ENCODE peak calls at places on chromosomes 12 and 14, in six cellular contexts. K is fibroblast of lung, A is fibroblast of the aortic adventitia, I is psoas muscle, H is BE2C, Z is hepatocyte. N is an unnamed sample.

GRCh38 chr14:101184104-101184455 is 280.6 kb upstream of the RTL1 start:
- DNase-seq in K (no peak), A (no peak), I (no peak), H (no peak), Z (no peak), N (no peak)

GRCh38 chr12:307406-307805 is 44.8 kb upstream of the SLC6A13 start:
- DNase-seq in K (no peak), A (no peak), I (no peak), H (no peak), Z (no peak), N (no peak)

GRCh38 chr12:68367903-68368302 is 35.7 kb upstream of the MDM1 start:
- DNase-seq in K (no peak), A (no peak), I (no peak), H (no peak), Z (no peak), N (no peak)

GRCh38 chr14:100581228-100582145 is 5.7 kb downstream of the BEGAIN start:
- DNase-seq in K (no peak), A (no peak), I (peak), H (peak), Z (no peak), N (no peak)

GRCh38 chr12:57759360-57759980 is 4.6 kb downstream of the MARCHF9 start:
- DNase-seq in K (peak), A (no peak), I (no peak), H (peak), Z (peak), N (peak)

GRCh38 chr12:82517027-82517426 is 158.7 kb downstream of the METTL25 start:
- DNase-seq in K (no peak), A (no peak), I (no peak), H (peak), Z (peak), N (peak)

GRCh38 chr12:117854339-117855012 is 114.3 kb downstream of the KSR2 start:
- DNase-seq in K (peak), A (peak), I (no peak), H (peak), Z (peak), N (peak)

GRCh38 chr12:50213439-50213838 is 46.3 kb upstream of the CERS5 start:
- DNase-seq in K (no peak), A (no peak), I (no peak), H (no peak), Z (no peak), N (no peak)

GRCh38 chr12:44224399-44224798 is 388.5 kb downstream of the TMEM117 start:
- DNase-seq in K (no peak), A (no peak), I (no peak), H (no peak), Z (no peak), N (no peak)

GRCh38 chr12:26610774-26611173 is 222.2 kb downstream of the ITPR2 start:
- DNase-seq in K (no peak), A (no peak), I (no peak), H (no peak), Z (no peak), N (no peak)

GRCh38 chr14:104563742-104564615 is 15.6 kb upstream of the C14orf180 start:
- DNase-seq in K (peak), A (peak), I (peak), H (peak), Z (peak), N (peak)

GRCh38 chr14:96567289-96567899 is 65.2 kb downstream of the PAPOLA start:
- DNase-seq in K (peak), A (peak), I (no peak), H (no peak), Z (peak), N (no peak)

GRCh38 chr12:102061556-102062418 is at the start of gene WASHC3:
- DNase-seq in K (peak), A (peak), I (peak), H (peak), Z (peak), N (peak)

GRCh38 chr14:96357216-96357615 is 5.9 kb downstream of the ATG2B start:
- DNase-seq in K (no peak), A (no peak), I (no peak), H (no peak), Z (no peak), N (no peak)

GRCh38 chr14:105466491-105467248 is 8.0 kb upstream of the CRIP2 start:
- DNase-seq in K (no peak), A (no peak), I (no peak), H (no peak), Z (no peak), N (no peak)

GRCh38 chr14:96071561-96071960 is 32.4 kb downstream of the C14orf132 start:
- DNase-seq in K (no peak), A (no peak), I (no peak), H (no peak), Z (no peak), N (no peak)

GRCh38 chr12:28360253-28360652 is 170.0 kb downstream of the CCDC91 start:
- DNase-seq in K (no peak), A (no peak), I (no peak), H (no peak), Z (no peak), N (no peak)

DNA sequence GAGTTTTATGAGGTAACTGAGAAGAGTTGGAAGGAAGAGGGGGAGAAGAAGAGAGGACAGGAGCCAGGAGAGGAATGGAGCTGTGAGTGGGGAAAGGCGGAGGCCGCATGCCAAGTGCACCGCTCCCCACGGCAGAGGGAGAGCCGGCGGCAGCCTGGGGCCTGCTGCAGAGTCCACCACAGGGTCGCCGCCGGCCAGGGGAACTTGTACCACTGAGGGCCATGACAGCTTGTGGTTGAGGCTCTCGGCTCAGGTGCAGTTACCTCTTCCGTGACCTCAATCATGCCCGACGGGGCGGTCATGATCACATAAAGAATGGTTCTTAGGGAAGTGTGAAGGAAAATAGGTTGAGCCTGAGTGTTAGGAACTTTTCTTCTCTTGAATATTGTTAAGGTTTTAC is 325.0 kb downstream of the SNAPC1 start:
- DNase-seq in K (no peak), A (no peak), I (no peak), H (no peak), Z (no peak), N (no peak)
- H3K4me3 ChIP-seq in K (no peak), A (no peak), I (no peak), H (no peak), Z (no peak), N (no peak)

GRCh38 chr12:84551373-84551772 is 361.2 kb downstream of the SLC6A15 start:
- DNase-seq in K (no peak), A (no peak), I (no peak), H (peak), Z (no peak), N (no peak)

GRCh38 chr12:84550518-84550917 is 362.1 kb downstream of the SLC6A15 start:
- DNase-seq in K (no peak), A (no peak), I (no peak), H (no peak), Z (no peak), N (no peak)

GRCh38 chr12:84554199-84554723 is 358.3 kb downstream of the SLC6A15 start:
- DNase-seq in K (no peak), A (no peak), I (no peak), H (no peak), Z (no peak), N (no peak)

GRCh38 chr12:84553331-84554117 is 359.1 kb downstream of the SLC6A15 start:
- DNase-seq in K (no peak), A (no peak), I (no peak), H (no peak), Z (no peak), N (no peak)
- TF ChIP-seq CTCF in K (no peak), A (no peak), I (no peak), H (no peak), Z (no peak), N (no peak)

GRCh38 chr12:18072723-18073122 is 17.3 kb downstream of the RERGL start:
- DNase-seq in K (no peak), A (no peak), I (no peak), H (no peak), Z (no peak), N (no peak)
- H3K4me3 ChIP-seq in K (no peak), A (no peak), I (no peak), H (no peak), Z (no peak), N (no peak)

DNA sequence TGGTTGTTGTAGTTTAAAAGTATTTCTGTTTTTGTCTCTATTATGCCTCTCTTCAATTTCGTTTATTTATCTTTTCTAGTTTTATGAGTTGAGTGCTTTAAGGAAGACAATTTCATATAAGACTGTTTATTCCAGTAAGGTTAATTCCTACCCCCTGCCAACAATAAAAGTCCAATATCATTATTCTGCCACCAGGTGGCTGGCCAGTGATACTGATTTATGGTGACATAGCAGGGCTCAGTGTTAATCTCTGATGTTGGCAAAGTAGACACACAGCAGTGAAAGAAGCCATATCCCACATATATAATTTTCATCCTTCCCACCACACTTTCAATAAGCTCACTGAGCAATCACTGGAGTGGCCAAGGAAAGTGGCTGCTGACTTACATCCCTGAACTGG is 69.0 kb upstream of the BMP4 start:
- DNase-seq in K (peak), A (peak), I (no peak), H (peak), Z (no peak), N (peak)
- TF ChIP-seq CTCF in K (peak), A (peak), I (no peak), H (peak), Z (peak), N (peak)

DNA sequence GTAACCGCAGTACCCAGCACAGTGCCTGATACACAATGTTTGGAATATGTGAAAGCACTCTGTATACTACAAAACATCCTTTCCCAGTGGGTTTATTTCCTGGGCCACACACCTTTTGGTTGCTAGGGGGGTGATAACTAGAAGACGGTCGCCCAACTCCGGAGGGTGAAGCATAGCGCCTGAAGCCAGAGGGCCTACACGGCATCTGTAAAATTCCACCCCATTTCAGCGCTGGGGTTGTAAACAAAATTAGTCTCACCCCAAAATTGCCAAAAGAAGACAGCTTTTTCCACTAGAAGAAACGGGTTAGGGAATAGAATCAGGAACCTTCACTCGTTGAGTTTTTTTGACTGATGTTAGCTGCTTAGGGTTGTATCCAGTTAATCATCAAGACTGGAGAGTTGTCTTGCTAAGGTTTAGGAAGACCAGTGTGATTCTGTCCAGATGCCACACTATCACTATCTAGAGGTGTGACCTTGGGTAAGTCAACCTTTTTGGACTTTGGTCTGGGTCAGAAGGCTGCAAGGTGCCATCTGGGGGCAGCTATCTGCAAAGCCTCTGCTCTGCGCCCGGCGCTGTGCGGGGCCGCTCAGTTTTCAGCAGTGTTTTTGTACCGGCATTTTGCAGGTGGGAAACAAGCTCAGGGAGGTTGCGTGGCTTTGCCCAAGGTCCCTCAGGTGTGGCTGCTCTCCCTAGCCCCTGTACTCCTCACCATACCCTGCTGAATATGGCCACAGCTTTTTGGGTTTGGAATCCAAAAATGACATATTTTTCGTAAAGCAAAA is 1.3 kb downstream of the ZNF839 start:
- DNase-seq in K (no peak), A (no peak), I (no peak), H (no peak), Z (no peak), N (no peak)
- H3K4me3 ChIP-seq in K (peak), A (peak), I (peak), H (peak), Z (peak), N (peak)

GRCh38 chr12:42584539-42585174 is 4.9 kb downstream of the PRICKLE1 start:
- DNase-seq in K (peak), A (peak), I (no peak), H (peak), Z (no peak), N (no peak)

GRCh38 chr12:42585846-42586226 is 3.7 kb downstream of the PRICKLE1 start:
- DNase-seq in K (peak), A (no peak), I (no peak), H (no peak), Z (no peak), N (no peak)

GRCh38 chr12:42587564-42588307 is 1.8 kb downstream of the PRICKLE1 start:
- DNase-seq in K (no peak), A (peak), I (no peak), H (peak), Z (peak), N (no peak)

GRCh38 chr12:42585175-42585845 is 4.2 kb downstream of the PRICKLE1 start:
- DNase-seq in K (peak), A (no peak), I (no peak), H (peak), Z (peak), N (no peak)

DNA sequence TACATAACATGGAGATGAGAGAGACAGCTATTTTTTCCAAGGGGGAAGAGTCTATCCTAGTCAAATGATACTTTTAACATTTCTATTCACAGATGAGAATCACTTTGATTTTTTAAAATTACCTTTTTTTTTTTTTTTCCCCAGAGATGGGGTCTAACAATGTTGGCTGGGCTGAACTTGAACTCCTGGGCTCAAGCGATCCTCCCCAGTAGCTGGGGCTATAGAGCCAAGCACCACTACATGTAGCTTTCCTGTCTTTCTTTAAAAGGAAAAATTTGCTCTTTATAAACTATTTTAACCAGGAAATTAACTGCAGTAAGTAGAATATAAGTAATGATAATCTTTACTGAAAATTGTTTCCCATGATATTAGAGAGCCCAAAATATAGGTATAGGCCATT is 3.3 kb downstream of the PRICKLE1 start:
- DNase-seq in K (no peak), A (no peak), I (no peak), H (no peak), Z (no peak), N (no peak)
- TF ChIP-seq CTCF in K (peak), A (peak), I (no peak), H (peak), Z (peak), N (no peak)

GRCh38 chr12:1904875-1905274 is 13.6 kb downstream of the CACNA2D4 start:
- DNase-seq in K (no peak), A (no peak), I (no peak), H (no peak), Z (no peak), N (no peak)

GRCh38 chr12:1910468-1910867 is 8.0 kb downstream of the CACNA2D4 start:
- DNase-seq in K (no peak), A (no peak), I (no peak), H (no peak), Z (no peak), N (no peak)

GRCh38 chr12:1908758-1909157 is 9.7 kb downstream of the CACNA2D4 start:
- DNase-seq in K (no peak), A (no peak), I (no peak), H (no peak), Z (no peak), N (no peak)

GRCh38 chr12:1906579-1906978 is 11.9 kb downstream of the CACNA2D4 start:
- DNase-seq in K (no peak), A (no peak), I (no peak), H (no peak), Z (no peak), N (no peak)

GRCh38 chr12:1907652-1908611 is 10.5 kb downstream of the CACNA2D4 start:
- DNase-seq in K (no peak), A (no peak), I (no peak), H (peak), Z (peak), N (no peak)
- H3K4me3 ChIP-seq in K (no peak), A (no peak), I (no peak), H (no peak), Z (no peak), N (no peak)

GRCh38 chr12:13203028-13203922 is 6.7 kb downstream of the EMP1 start:
- DNase-seq in K (no peak), A (peak), I (peak), H (peak), Z (no peak), N (peak)
- TF ChIP-seq CTCF in K (peak), A (peak), I (peak), H (peak), Z (peak), N (peak)

N was measured in WERI-Rb-1.